ENCODE peak calls at places on chromosome 19, in ten cellular contexts. O is midbrain; R is KBM-7; U is brain microvascular endothelial cell; Z is pancreas; S is HT-29; I is activated naive CD4-positive, alpha-beta T cell treated with anti-CD3 and anti-CD28 coated beads, Interleukin-2, amount 10 ng/mL, durations not matched to agents 7 days and 5 days; P is A172; K is fibroblast of pulmonary artery; E is ACHN. F is an unnamed sample.

GRCh38 chr19:8352134-8352827 is 9.2 kb upstream of the KANK3 start:
- DNase-seq in Z (no peak), P (no peak), U (peak), O (no peak), I (no peak), K (peak), E (no peak), R (no peak), S (no peak), F (peak)

GRCh38 chr19:48194041-48194871 is 23.8 kb downstream of the ZSWIM9 start:
- DNase-seq in O (no peak), S (no peak), I (peak), P (no peak), U (no peak), R (no peak), E (no peak), K (peak), Z (no peak), F (peak)

GRCh38 chr19:19662866-19663291 is 597 bp downstream of the ATP13A1 start:
- DNase-seq in R (peak), U (no peak), I (no peak), P (peak), O (no peak), S (no peak), Z (no peak), K (no peak), E (no peak), F (no peak)

GRCh38 chr19:1070931-1071791 is 4.2 kb downstream of the ARHGAP45 start:
- DNase-seq in E (no peak), O (no peak), U (no peak), I (no peak), R (no peak), P (no peak), K (no peak), Z (no peak), S (no peak), F (peak)

GRCh38 chr19:44539236-44539819 is 9.9 kb upstream of the CEACAM20 start:
- DNase-seq in I (no peak), K (no peak), P (peak), Z (no peak), O (no peak), S (no peak), R (no peak), E (no peak), U (peak), F (no peak)

GRCh38 chr19:49355890-49356289 is 6.3 kb downstream of the TEAD2 start:
- DNase-seq in R (no peak), I (no peak), P (no peak), O (no peak), S (peak), Z (no peak), K (peak), E (no peak), U (no peak), F (peak)

GRCh38 chr19:57754091-57754673 is 7.6 kb downstream of the ZNF776 start:
- DNase-seq in O (no peak), P (no peak), K (no peak), E (no peak), U (no peak), Z (no peak), I (no peak), R (no peak), S (no peak), F (no peak)

GRCh38 chr19:34226036-34226435 is 28.3 kb upstream of the GARRE1 start:
- DNase-seq in Z (no peak), U (no peak), K (no peak), R (no peak), E (no peak), P (no peak), O (no peak), I (no peak), S (no peak), F (no peak)

GRCh38 chr19:31385744-31386143 is 36.5 kb upstream of the TSHZ3 start:
- DNase-seq in O (no peak), S (no peak), Z (no peak), E (no peak), R (no peak), P (no peak), I (no peak), U (no peak), K (no peak), F (no peak)

GRCh38 chr19:3276341-3276799 is 51.9 kb downstream of the CELF5 start:
- DNase-seq in E (no peak), I (peak), P (peak), U (no peak), O (no peak), Z (no peak), K (no peak), R (peak), S (peak), F (peak)

GRCh38 chr19:17329061-17329767 is 5.4 kb downstream of the ANO8 start:
- DNase-seq in K (no peak), I (no peak), P (no peak), E (no peak), U (no peak), S (no peak), Z (no peak), O (no peak), R (no peak), F (peak)

GRCh38 chr19:34188388-34188787 is 16.1 kb downstream of the LSM14A start:
- DNase-seq in U (no peak), P (no peak), Z (no peak), K (peak), I (no peak), E (no peak), O (no peak), S (no peak), R (no peak), F (no peak)

GRCh38 chr19:3108775-3109174 is 14.6 kb downstream of the GNA11 start:
- DNase-seq in R (peak), U (peak), P (peak), I (peak), S (peak), O (peak), Z (no peak), K (peak), E (peak), F (peak)

GRCh38 chr19:39263912-39264305 is 4.3 kb upstream of the IFNL2 start:
- DNase-seq in E (no peak), K (no peak), Z (peak), I (no peak), P (no peak), O (no peak), S (no peak), R (no peak), U (no peak), F (no peak)

GRCh38 chr19:16457195-16457953 is 14.4 kb downstream of the EPS15L1 start:
- DNase-seq in Z (no peak), I (no peak), E (peak), O (peak), S (no peak), U (no peak), K (peak), R (no peak), P (peak), F (peak)

GRCh38 chr19:6352381-6353165 is 8.8 kb upstream of the CLPP start:
- DNase-seq in E (no peak), Z (no peak), I (no peak), S (no peak), O (no peak), R (no peak), K (no peak), U (no peak), P (no peak), F (no peak)

GRCh38 chr19:22945560-22945959 is 57.4 kb downstream of the ZNF728 start:
- DNase-seq in P (no peak), K (peak), I (no peak), R (peak), S (no peak), U (no peak), E (peak), O (no peak), Z (no peak), F (no peak)

GRCh38 chr19:35643255-35644205 is 2.0 kb downstream of the ETV2 start:
- DNase-seq in U (peak), E (peak), S (peak), I (peak), R (peak), O (peak), K (peak), Z (peak), P (peak), F (peak)

GRCh38 chr19:7337380-7338194 is 11.2 kb upstream of the ARHGEF18 start:
- DNase-seq in I (peak), K (no peak), R (peak), S (no peak), Z (peak), O (peak), U (no peak), P (no peak), E (no peak), F (no peak)

GRCh38 chr19:31233288-31233687 is 115.9 kb downstream of the TSHZ3 start:
- DNase-seq in R (no peak), P (no peak), E (no peak), U (no peak), Z (no peak), I (no peak), K (no peak), S (no peak), O (no peak), F (no peak)

GRCh38 chr19:6535558-6536137 is 4.8 kb downstream of the TNFSF9 start:
- DNase-seq in O (no peak), S (no peak), K (no peak), E (no peak), P (no peak), R (no peak), U (no peak), Z (no peak), I (no peak), F (no peak)

GRCh38 chr19:2171349-2172145 is 7.8 kb downstream of the DOT1L start:
- DNase-seq in U (no peak), E (no peak), K (peak), Z (peak), O (no peak), S (peak), P (no peak), I (peak), R (no peak), F (peak)

GRCh38 chr19:2164020-2164988 is 571 bp downstream of the DOT1L start:
- DNase-seq in I (peak), U (no peak), R (no peak), O (no peak), S (no peak), P (no peak), K (no peak), E (peak), Z (peak), F (no peak)

GRCh38 chr19:49422407-49423277 is 599 bp downstream of the PTH2 start:
- DNase-seq in E (no peak), I (peak), U (no peak), K (peak), Z (peak), O (no peak), S (no peak), R (peak), P (no peak), F (peak)

GRCh38 chr19:7808108-7808507 is 21.9 kb upstream of the EVI5L start:
- DNase-seq in P (no peak), Z (no peak), O (no peak), I (no peak), E (no peak), K (no peak), S (no peak), U (no peak), R (no peak), F (no peak)

GRCh38 chr19:8662263-8662662 is 31.8 kb downstream of the NFILZ start:
- DNase-seq in P (no peak), K (no peak), U (no peak), E (no peak), S (no peak), R (no peak), O (no peak), I (no peak), Z (peak), F (no peak)

GRCh38 chr19:5790573-5791520 is at the start of gene DUS3L:
- DNase-seq in E (peak), O (peak), I (peak), K (peak), R (peak), Z (peak), P (peak), S (peak), U (peak), F (peak)

GRCh38 chr19:15962319-15962718 is 13.5 kb downstream of the OR10H4 start:
- DNase-seq in K (no peak), U (no peak), O (no peak), Z (no peak), I (peak), R (no peak), P (no peak), S (peak), E (no peak), F (no peak)

F was measured in H7.